ENCODE peak calls at places on chromosomes 6 and 20, in five cellular contexts. One of them, this sample, is unnamed.
A peak's percentile ranks its signal among the peaks of the same experiment; 100 is the strongest.

GRCh38 chr6:130600880-130601341 is 226.3 kb upstream of the SMLR1 start:
- DNase-seq in body of pancreas: no peak
- DNase-seq in stimulated activated CD4-positive, alpha-beta T cell treated with anti-CD3 and anti-CD28 coated beads, TNF-alpha, amount 100 ng/mL, for 24 hours: no peak
- DNase-seq in HFF-Myc: peak; percentile 75
- DNase-seq in A549: no peak
- DNase-seq in this sample: no peak

GRCh38 chr6:169498887-169499513 is 202.8 kb downstream of the WDR27 start:
- DNase-seq in body of pancreas: no peak
- DNase-seq in A549: no peak
- DNase-seq in stimulated activated CD4-positive, alpha-beta T cell treated with anti-CD3 and anti-CD28 coated beads, TNF-alpha, amount 100 ng/mL, for 24 hours: no peak
- DNase-seq in HFF-Myc: no peak
- DNase-seq in this sample: no peak

GRCh38 chr20:32179515-32179914 is 28.0 kb downstream of the PLAGL2 start:
- DNase-seq in body of pancreas: no peak
- DNase-seq in A549: no peak
- DNase-seq in HFF-Myc: no peak
- DNase-seq in stimulated activated CD4-positive, alpha-beta T cell treated with anti-CD3 and anti-CD28 coated beads, TNF-alpha, amount 100 ng/mL, for 24 hours: no peak
- DNase-seq in this sample: no peak

GRCh38 chr6:162251257-162251656 is 476.3 kb downstream of the PRKN start:
- DNase-seq in A549: peak; percentile 4
- DNase-seq in body of pancreas: peak; percentile 22
- DNase-seq in stimulated activated CD4-positive, alpha-beta T cell treated with anti-CD3 and anti-CD28 coated beads, TNF-alpha, amount 100 ng/mL, for 24 hours: no peak
- DNase-seq in HFF-Myc: no peak
- DNase-seq in this sample: no peak

GRCh38 chr20:15613530-15613929 is 959.7 kb downstream of the KIF16B start:
- DNase-seq in HFF-Myc: no peak
- DNase-seq in A549: no peak
- DNase-seq in body of pancreas: peak; percentile 30
- DNase-seq in stimulated activated CD4-positive, alpha-beta T cell treated with anti-CD3 and anti-CD28 coated beads, TNF-alpha, amount 100 ng/mL, for 24 hours: no peak
- DNase-seq in this sample: no peak

GRCh38 chr20:63313349-63314014 is 20.5 kb downstream of the COL20A1 start:
- DNase-seq in body of pancreas: no peak
- DNase-seq in A549: no peak
- DNase-seq in HFF-Myc: no peak
- DNase-seq in stimulated activated CD4-positive, alpha-beta T cell treated with anti-CD3 and anti-CD28 coated beads, TNF-alpha, amount 100 ng/mL, for 24 hours: no peak
- DNase-seq in this sample: no peak

GRCh38 chr6:20137837-20138236 is 74.4 kb downstream of the MBOAT1 start:
- DNase-seq in body of pancreas: no peak
- DNase-seq in stimulated activated CD4-positive, alpha-beta T cell treated with anti-CD3 and anti-CD28 coated beads, TNF-alpha, amount 100 ng/mL, for 24 hours: no peak
- DNase-seq in HFF-Myc: no peak
- DNase-seq in A549: no peak
- DNase-seq in this sample: no peak

GRCh38 chr6:40907198-40907701 is 131.8 kb downstream of the UNC5CL start:
- DNase-seq in A549: peak; percentile 92
- DNase-seq in body of pancreas: no peak
- DNase-seq in stimulated activated CD4-positive, alpha-beta T cell treated with anti-CD3 and anti-CD28 coated beads, TNF-alpha, amount 100 ng/mL, for 24 hours: no peak
- DNase-seq in HFF-Myc: no peak
- DNase-seq in this sample: peak; percentile 94

GRCh38 chr6:82006027-82006738 is 241.4 kb downstream of the IBTK start:
- DNase-seq in A549: peak; percentile 44
- DNase-seq in HFF-Myc: no peak
- DNase-seq in stimulated activated CD4-positive, alpha-beta T cell treated with anti-CD3 and anti-CD28 coated beads, TNF-alpha, amount 100 ng/mL, for 24 hours: no peak
- DNase-seq in body of pancreas: peak; percentile 10
- DNase-seq in this sample: peak; percentile 27

GRCh38 chr20:10579942-10580341 is 93.9 kb downstream of the JAG1 start:
- DNase-seq in HFF-Myc: no peak
- DNase-seq in A549: no peak
- DNase-seq in body of pancreas: no peak
- DNase-seq in stimulated activated CD4-positive, alpha-beta T cell treated with anti-CD3 and anti-CD28 coated beads, TNF-alpha, amount 100 ng/mL, for 24 hours: no peak
- DNase-seq in this sample: no peak

GRCh38 chr6:162363757-162364156 is 363.8 kb downstream of the PRKN start:
- DNase-seq in HFF-Myc: no peak
- DNase-seq in A549: no peak
- DNase-seq in stimulated activated CD4-positive, alpha-beta T cell treated with anti-CD3 and anti-CD28 coated beads, TNF-alpha, amount 100 ng/mL, for 24 hours: no peak
- DNase-seq in body of pancreas: no peak
- DNase-seq in this sample: no peak

GRCh38 chr6:127864701-127865100 is 36.2 kb downstream of the THEMIS start:
- DNase-seq in body of pancreas: no peak
- DNase-seq in A549: no peak
- DNase-seq in stimulated activated CD4-positive, alpha-beta T cell treated with anti-CD3 and anti-CD28 coated beads, TNF-alpha, amount 100 ng/mL, for 24 hours: no peak
- DNase-seq in HFF-Myc: no peak
- DNase-seq in this sample: no peak